ENCODE peak calls at places on chromosomes 4 and X, in nine cellular contexts. L is cardiac muscle cell; O is skeletal muscle cell; H is activated gamma-delta T cell treated with anti-CD3 and anti-CD28 coated beads, Interleukin-2, amount 50 U/mL, for 16 hours; I is T-helper 1 cell; V is lung microvascular endothelial cell; D is GM13976; X is endothelial cell; R is GM03348. Z is an unnamed sample.

GRCh38 chr4:95317124-95317820 is 231.5 kb downstream of the UNC5C start:
- DNase-seq in L (no peak), O (no peak), H (no peak), I (no peak), V (no peak), D (no peak), X (no peak), R (no peak), Z (no peak)

GRCh38 chr4:6224725-6225124 is 24.4 kb upstream of the JAKMIP1 start:
- DNase-seq in L (no peak), O (no peak), H (no peak), I (no peak), V (no peak), D (no peak), X (no peak), R (no peak), Z (no peak)

GRCh38 chr4:113043591-113043990 is 5.9 kb upstream of the ANK2 start:
- DNase-seq in L (no peak), O (no peak), H (no peak), I (no peak), V (no peak), D (no peak), X (no peak), R (no peak), Z (no peak)

GRCh38 chr4:99811850-99812249 is 4.8 kb upstream of the DAPP1 start:
- DNase-seq in L (peak; percentile 46), O (no peak), H (no peak), I (peak; percentile 12), V (peak; percentile 40), D (peak; percentile 24), X (peak; percentile 28), R (peak; percentile 9), Z (no peak)

GRCh38 chrX:1239681-1240142 is 27.3 kb upstream of the CRLF2 start:
- DNase-seq in L (no peak), O (no peak), H (no peak), I (no peak), V (no peak), D (peak; percentile 82), X (no peak), R (no peak), Z (no peak)

GRCh38 chrX:56468441-56468840 is 95.0 kb upstream of the UBQLN2 start:
- DNase-seq in L (no peak), O (no peak), H (no peak), I (no peak), V (no peak), D (no peak), X (no peak), R (no peak), Z (no peak)

GRCh38 chrX:51496501-51497291 is at the start of gene NUDT11:
- DNase-seq in L (peak; percentile 80), O (peak; percentile 24), H (peak; percentile 13), I (peak; percentile 4), V (peak; percentile 65), D (peak; percentile 55), X (peak; percentile 70), R (peak; percentile 87), Z (no peak)

GRCh38 chr4:169071781-169072180 is 61.7 kb upstream of the CBR4 start:
- DNase-seq in L (no peak), O (no peak), H (no peak), I (no peak), V (no peak), D (no peak), X (no peak), R (no peak), Z (no peak)

GRCh38 chrX:140509468-140510305 is 4.8 kb upstream of the SOX3 start:
- DNase-seq in L (no peak), O (no peak), H (no peak), I (no peak), V (no peak), D (peak; percentile 6), X (no peak), R (no peak), Z (no peak)

GRCh38 chr4:125710766-125711165 is 396.0 kb downstream of the FAT4 start:
- DNase-seq in L (no peak), O (no peak), H (no peak), I (no peak), V (no peak), D (no peak), X (no peak), R (no peak), Z (no peak)

Z was measured in HS-5.